ENCODE peak calls at places on chromosomes 5 and 9, in five cellular contexts. P is GM13977; V is stimulated activated CD4-positive, alpha-beta T cell treated with anti-CD3 and anti-CD28 coated beads, Interleukin-2, amount 100 ng/mL, for 48 hours; D is SW 1271; H is heart right ventricle. G is an unnamed sample.

GRCh38 chr9:132235125-132235524 is 73.3 kb downstream of the NTNG2 start:
- DNase-seq in P (no peak), V (no peak), D (no peak), H (no peak), G (no peak)

GRCh38 chr9:5455181-5455580 is 4.8 kb downstream of the CD274 start:
- DNase-seq in P (no peak), V (no peak), D (no peak), H (no peak), G (no peak)

GRCh38 chr5:135013947-135014570 is 20.0 kb downstream of the PITX1 start:
- DNase-seq in P (no peak), V (no peak), D (no peak), H (no peak), G (no peak)

GRCh38 chr9:19641046-19641445 is 147.8 kb downstream of the SLC24A2 start:
- DNase-seq in P (no peak), V (no peak), D (no peak), H (no peak), G (no peak)

GRCh38 chr9:91833096-91833877 is 116.7 kb downstream of the ROR2 start:
- DNase-seq in P (no peak), V (no peak), D (no peak), H (no peak), G (no peak)

GRCh38 chr9:93151097-93151784 is 17.2 kb upstream of the NINJ1 start:
- DNase-seq in P (no peak), V (no peak), D (no peak), H (no peak), G (no peak)

GRCh38 chr5:1110930-1111726 is 735 bp downstream of the SLC12A7 start:
- DNase-seq in P (peak; percentile 64), V (no peak), D (peak; percentile 15), H (peak; percentile 69), G (no peak)

GRCh38 chr5:124796495-124796894 is 50.1 kb upstream of the ZNF608 start:
- DNase-seq in P (peak; percentile 25), V (no peak), D (no peak), H (no peak), G (no peak)

GRCh38 chr5:32531885-32532520 is 53.4 kb upstream of the SUB1 start:
- DNase-seq in P (peak; percentile 39), V (no peak), D (no peak), H (no peak), G (no peak)

GRCh38 chr5:66896207-66896606 is 300.0 kb downstream of the MAST4 start:
- DNase-seq in P (no peak), V (no peak), D (no peak), H (no peak), G (no peak)

GRCh38 chr9:8816361-8816760 is 1016.8 kb upstream of the DMAC1 start:
- DNase-seq in P (no peak), V (no peak), D (no peak), H (no peak), G (no peak)

GRCh38 chr5:143986567-143987242 is 174.7 kb downstream of the HMHB1 start:
- DNase-seq in P (no peak), V (no peak), D (no peak), H (no peak), G (no peak)

GRCh38 chr5:134242146-134242545 is 16.3 kb upstream of the PPP2CA start:
- DNase-seq in P (no peak), V (no peak), D (no peak), H (no peak), G (no peak)

GRCh38 chr5:136084698-136085097 is 47.9 kb upstream of the SMAD5 start:
- DNase-seq in P (no peak), V (no peak), D (no peak), H (peak; percentile 43), G (no peak)

GRCh38 chr5:174825587-174825986 is 101.2 kb downstream of the MSX2 start:
- DNase-seq in P (no peak), V (no peak), D (no peak), H (no peak), G (no peak)

GRCh38 chr9:34572092-34572491 is 17.4 kb downstream of the CNTFR start:
- DNase-seq in P (no peak), V (no peak), D (no peak), H (peak; percentile 6), G (no peak)

GRCh38 chr9:88511906-88512305 is 23.1 kb upstream of the NXNL2 start:
- DNase-seq in P (no peak), V (no peak), D (no peak), H (no peak), G (no peak)

GRCh38 chr5:38755171-38755570 is 90.6 kb upstream of the OSMR start:
- DNase-seq in P (no peak), V (no peak), D (no peak), H (no peak), G (no peak)

GRCh38 chr9:93129286-93129685 is 4.8 kb downstream of the NINJ1 start:
- DNase-seq in P (no peak), V (no peak), D (no peak), H (no peak), G (no peak)

GRCh38 chr5:458547-459353 is 15.8 kb downstream of the EXOC3 start:
- DNase-seq in P (peak; percentile 75), V (peak; percentile 58), D (no peak), H (no peak), G (no peak)

GRCh38 chr5:37850128-37850865 is 10.5 kb upstream of the GDNF start:
- DNase-seq in P (no peak), V (no peak), D (no peak), H (no peak), G (no peak)

G was measured in lower leg skin.